ENCODE peak calls at places on chromosomes 1 and 21, in nine cellular contexts. G is OCI-LY7, D is PC-9, P is neural progenitor cell, X is fibroblast of lung, B is AG10803, C is cardiac fibroblast, T is uterus, L is Caco-2. A is an unnamed sample.

GRCh38 chr1:186330758-186331157 is 44.3 kb downstream of the TPR start:
- DNase-seq in G (no peak), D (no peak), P (peak; percentile 16), X (no peak), B (no peak), C (no peak), T (no peak), L (no peak), A (no peak)

GRCh38 chr1:41639332-41639936 is 155.0 kb upstream of the EDN2 start:
- DNase-seq in G (no peak), D (no peak), P (no peak), X (peak; percentile 63), B (peak; percentile 77), C (peak; percentile 50), T (no peak), L (no peak), A (no peak)

GRCh38 chr21:46122241-46122671 is 24.3 kb downstream of the COL6A2 start:
- DNase-seq in G (no peak), D (no peak), P (no peak), X (peak; percentile 71), B (peak; percentile 74), C (peak; percentile 61), T (peak; percentile 20), L (no peak), A (peak; percentile 81)

GRCh38 chr21:16870116-16870515 is 642.7 kb upstream of the CXADR start:
- DNase-seq in G (no peak), D (no peak), P (no peak), X (peak; percentile 68), B (peak; percentile 49), C (peak; percentile 41), T (no peak), L (no peak), A (peak; percentile 32)

GRCh38 chr1:19205403-19205802 is 4.7 kb downstream of the UBR4 start:
- DNase-seq in G (no peak), D (no peak), P (no peak), X (no peak), B (no peak), C (no peak), T (no peak), L (no peak), A (no peak)

GRCh38 chr1:22816063-22816775 is 105.6 kb downstream of the EPHB2 start:
- DNase-seq in G (no peak), D (no peak), P (no peak), X (no peak), B (no peak), C (no peak), T (no peak), L (no peak), A (no peak)

GRCh38 chr1:20626524-20626923 is 6.7 kb upstream of the PINK1 start:
- DNase-seq in G (no peak), D (no peak), P (no peak), X (no peak), B (no peak), C (no peak), T (no peak), L (no peak), A (no peak)

GRCh38 chr1:31769720-31770390 is 5.7 kb upstream of the ADGRB2 start:
- DNase-seq in G (no peak), D (no peak), P (peak; percentile 61), X (no peak), B (no peak), C (no peak), T (no peak), L (no peak), A (no peak)

GRCh38 chr1:78274814-78275213 is 216.0 kb upstream of the PTGFR start:
- DNase-seq in G (no peak), D (no peak), P (no peak), X (peak; percentile 75), B (peak; percentile 95), C (peak; percentile 65), T (no peak), L (no peak), A (no peak)

GRCh38 chr1:233440952-233441401 is 113.5 kb downstream of the MAP3K21 start:
- DNase-seq in G (peak; percentile 44), D (peak; percentile 47), P (peak; percentile 87), X (peak; percentile 68), B (peak; percentile 68), C (peak; percentile 78), T (no peak), L (no peak), A (peak; percentile 31)

GRCh38 chr1:11697893-11698210 is 6.3 kb downstream of the DRAXIN start:
- DNase-seq in G (no peak), D (no peak), P (no peak), X (no peak), B (no peak), C (no peak), T (no peak), L (no peak), A (no peak)

GRCh38 chr21:46202592-46203202 is 18.4 kb upstream of the SPATC1L start:
- DNase-seq in G (no peak), D (no peak), P (no peak), X (no peak), B (no peak), C (no peak), T (no peak), L (no peak), A (no peak)

GRCh38 chr21:16181024-16181423 is 451.2 kb downstream of the USP25 start:
- DNase-seq in G (no peak), D (no peak), P (no peak), X (no peak), B (no peak), C (peak; percentile 26), T (peak; percentile 39), L (no peak), A (no peak)

GRCh38 chr1:167627865-167628641 is 2.0 kb upstream of the RCSD1 start:
- DNase-seq in G (peak; percentile 96), D (peak; percentile 51), P (no peak), X (no peak), B (no peak), C (no peak), T (no peak), L (peak; percentile 44), A (no peak)

GRCh38 chr21:34511787-34512451 is at the start of gene KCNE1:
- DNase-seq in G (no peak), D (no peak), P (no peak), X (peak; percentile 58), B (peak; percentile 49), C (peak; percentile 68), T (no peak), L (no peak), A (no peak)

GRCh38 chr1:201916649-201917249 is 28.1 kb downstream of the SHISA4 start:
- DNase-seq in G (no peak), D (peak; percentile 74), P (no peak), X (peak; percentile 97), B (peak; percentile 67), C (peak; percentile 90), T (peak; percentile 92), L (no peak), A (peak; percentile 53)

GRCh38 chr1:246907472-246907871 is 24.3 kb downstream of the AHCTF1 start:
- DNase-seq in G (peak; percentile 51), D (no peak), P (peak; percentile 59), X (peak; percentile 86), B (peak; percentile 68), C (peak; percentile 79), T (no peak), L (no peak), A (peak; percentile 45)
- TF ChIP-seq CTCF in G (peak; percentile 81), D (no peak), P (peak; percentile 66), X (peak; percentile 51), B (peak; percentile 55), C (peak; percentile 53), T (peak; percentile 31), L (peak; percentile 30), A (peak; percentile 50)

DNA sequence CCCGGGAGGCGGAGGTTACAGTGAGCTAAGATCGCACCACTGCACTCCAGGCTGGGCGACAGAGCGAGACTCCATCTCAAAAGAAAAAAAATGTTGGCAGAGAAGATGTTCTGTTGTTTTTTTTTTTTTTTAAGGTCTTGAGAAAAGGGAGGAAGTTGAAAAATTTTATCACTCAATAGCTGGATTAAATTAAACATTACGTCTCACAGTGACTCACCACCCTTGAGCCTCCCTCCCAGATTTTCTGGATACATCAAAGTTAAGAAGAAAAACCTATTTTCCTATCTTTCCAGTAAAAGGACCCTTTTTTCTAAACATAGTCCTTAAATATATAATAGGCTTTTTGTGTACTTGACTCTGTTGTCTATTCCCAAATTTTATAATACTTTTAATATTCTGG is 35.5 kb downstream of the IFNAR1 start:
- DNase-seq in G (no peak), D (no peak), P (no peak), X (peak; percentile 53), B (peak; percentile 70), C (peak; percentile 77), T (no peak), L (no peak), A (no peak)
- H3K4me3 ChIP-seq in G (no peak overlapping the region), D (no peak overlapping the region), P (no peak overlapping the region), X (no peak overlapping the region), B (no peak overlapping the region), C (no peak overlapping the region), T (no peak overlapping the region), L (no peak overlapping the region), A (no peak overlapping the region)

GRCh38 chr21:26964379-26964778 is 2.5 kb downstream of the ADAMTS5 start:
- DNase-seq in G (no peak), D (no peak), P (peak; percentile 22), X (peak; percentile 44), B (peak; percentile 97), C (peak; percentile 26), T (peak; percentile 86), L (no peak), A (no peak)

GRCh38 chr21:26965091-26965566 is 1.8 kb downstream of the ADAMTS5 start:
- DNase-seq in G (no peak), D (no peak), P (no peak), X (no peak), B (no peak), C (no peak), T (no peak), L (no peak), A (no peak)

GRCh38 chr21:26966360-26966977 is 419 bp downstream of the ADAMTS5 start:
- DNase-seq in G (no peak), D (no peak), P (no peak), X (no peak), B (peak; percentile 58), C (peak; percentile 24), T (no peak), L (no peak), A (no peak)

GRCh38 chr21:26966978-26967913 is at the start of gene ADAMTS5:
- DNase-seq in G (no peak), D (no peak), P (peak; percentile 68), X (peak; percentile 77), B (peak; percentile 94), C (peak; percentile 56), T (peak; percentile 68), L (no peak), A (peak; percentile 43)

GRCh38 chr21:26965567-26966359 is 1.1 kb downstream of the ADAMTS5 start:
- DNase-seq in G (no peak), D (no peak), P (peak; percentile 87), X (no peak), B (peak; percentile 70), C (peak; percentile 19), T (peak; percentile 83), L (no peak), A (no peak)
- TF ChIP-seq CTCF in G (no peak), D (no peak), P (peak; percentile 63), X (peak; percentile 35), B (peak; percentile 47), C (no peak), T (peak; percentile 79), L (no peak), A (peak; percentile 47)

DNA sequence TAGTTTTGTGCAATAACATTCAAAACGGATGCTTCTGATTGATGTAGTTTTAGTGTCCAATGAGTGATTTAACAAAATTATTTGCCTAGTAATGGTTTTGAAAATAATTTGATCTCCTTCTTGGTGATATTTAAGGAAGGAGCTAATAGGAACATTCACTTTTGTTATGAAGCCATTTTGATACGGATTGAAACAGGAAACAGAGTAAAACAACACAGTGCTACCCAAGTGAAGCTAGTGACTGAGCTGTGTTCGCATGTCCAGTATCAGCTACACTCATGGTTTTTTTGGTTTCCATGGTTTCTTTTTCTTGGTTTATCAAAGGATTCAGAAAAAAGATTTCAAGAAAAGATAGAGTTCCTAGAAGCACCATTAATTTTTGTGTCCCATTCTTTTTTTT is 40.1 kb upstream of the PLEKHO1 start:
- DNase-seq in G (no peak), D (no peak), P (no peak), X (no peak), B (no peak), C (no peak), T (no peak), L (no peak), A (no peak)
- H3K4me3 ChIP-seq in G (no peak overlapping the region), D (no peak overlapping the region), P (no peak overlapping the region), X (no peak overlapping the region), B (no peak overlapping the region), C (no peak overlapping the region), T (no peak overlapping the region), L (no peak overlapping the region), A (no peak overlapping the region)